ENCODE peak calls at places on chromosomes 3 and 15, in four cellular contexts. C, U, S and M are unnamed samples.

GRCh38 chr15:99409560-99409959 is 156.2 kb upstream of the MEF2A start:
- DNase-seq in U (no peak), S (no peak), C (no peak), M (no peak)

GRCh38 chr3:36774072-36774471 is 9.7 kb upstream of the DCLK3 start:
- DNase-seq in S (peak; percentile 66), C (no peak), U (no peak), M (no peak)

GRCh38 chr3:128317698-128318231 is 148.9 kb downstream of the DNAJB8 start:
- DNase-seq in S (no peak), U (peak; percentile 44), C (peak; percentile 42), M (peak; percentile 11)

GRCh38 chr15:85707519-85708338 is 87.0 kb downstream of the KLHL25 start:
- DNase-seq in S (peak; percentile 51), U (no peak), C (no peak), M (peak; percentile 64)

GRCh38 chr3:9715764-9716437 is 12.3 kb downstream of the CPNE9 start:
- DNase-seq in U (no peak), C (no peak), S (peak; percentile 90), M (peak; percentile 42)

GRCh38 chr3:165835431-165835830 is 1.8 kb downstream of the BCHE start:
- DNase-seq in S (no peak), U (no peak), C (no peak), M (no peak)

GRCh38 chr15:69647160-69647513 is 194.5 kb downstream of the RPLP1 start:
- DNase-seq in U (no peak), C (peak; percentile 28), S (no peak), M (peak; percentile 30)

GRCh38 chr3:33687406-33688010 is 30.5 kb downstream of the CLASP2 start:
- DNase-seq in U (no peak), S (peak; percentile 55), C (no peak), M (no peak)

GRCh38 chr15:87033056-87033455 is 953.4 kb downstream of the AGBL1 start:
- DNase-seq in S (no peak), C (no peak), U (no peak), M (no peak)

GRCh38 chr3:160829486-160830009 is 73.5 kb downstream of the PPM1L start:
- DNase-seq in C (no peak), U (no peak), S (no peak), M (no peak)

GRCh38 chr3:75295013-75295412 is 369.1 kb upstream of the FRG2C start:
- DNase-seq in S (no peak), U (no peak), C (no peak), M (no peak)

GRCh38 chr15:81032818-81033217 is 32.1 kb downstream of the TLNRD1 start:
- DNase-seq in U (no peak), C (no peak), S (no peak), M (no peak)

GRCh38 chr3:128753715-128754114 is 27.7 kb downstream of the RAB7A start:
- DNase-seq in C (no peak), S (no peak), U (no peak), M (no peak)

GRCh38 chr3:64321747-64322146 is 96.5 kb upstream of the PRICKLE2 start:
- DNase-seq in C (peak; percentile 33), U (no peak), S (peak; percentile 85), M (peak; percentile 91)

GRCh38 chr3:151434151-151434890 is 26.5 kb downstream of the IGSF10 start:
- DNase-seq in S (peak; percentile 94), U (no peak), C (no peak), M (no peak)

GRCh38 chr3:65871305-65872141 is 167.2 kb downstream of the MAGI1 start:
- DNase-seq in U (no peak), S (peak; percentile 26), C (no peak), M (no peak)

GRCh38 chr3:65861718-65862117 is 177.0 kb downstream of the MAGI1 start:
- DNase-seq in S (no peak), U (no peak), C (no peak), M (no peak)

GRCh38 chr3:65873028-65873427 is 165.7 kb downstream of the MAGI1 start:
- DNase-seq in C (no peak), S (no peak), U (no peak), M (no peak)

GRCh38 chr3:65864357-65864904 is 174.3 kb downstream of the MAGI1 start:
- DNase-seq in C (no peak), U (no peak), S (no peak), M (no peak)

DNA sequence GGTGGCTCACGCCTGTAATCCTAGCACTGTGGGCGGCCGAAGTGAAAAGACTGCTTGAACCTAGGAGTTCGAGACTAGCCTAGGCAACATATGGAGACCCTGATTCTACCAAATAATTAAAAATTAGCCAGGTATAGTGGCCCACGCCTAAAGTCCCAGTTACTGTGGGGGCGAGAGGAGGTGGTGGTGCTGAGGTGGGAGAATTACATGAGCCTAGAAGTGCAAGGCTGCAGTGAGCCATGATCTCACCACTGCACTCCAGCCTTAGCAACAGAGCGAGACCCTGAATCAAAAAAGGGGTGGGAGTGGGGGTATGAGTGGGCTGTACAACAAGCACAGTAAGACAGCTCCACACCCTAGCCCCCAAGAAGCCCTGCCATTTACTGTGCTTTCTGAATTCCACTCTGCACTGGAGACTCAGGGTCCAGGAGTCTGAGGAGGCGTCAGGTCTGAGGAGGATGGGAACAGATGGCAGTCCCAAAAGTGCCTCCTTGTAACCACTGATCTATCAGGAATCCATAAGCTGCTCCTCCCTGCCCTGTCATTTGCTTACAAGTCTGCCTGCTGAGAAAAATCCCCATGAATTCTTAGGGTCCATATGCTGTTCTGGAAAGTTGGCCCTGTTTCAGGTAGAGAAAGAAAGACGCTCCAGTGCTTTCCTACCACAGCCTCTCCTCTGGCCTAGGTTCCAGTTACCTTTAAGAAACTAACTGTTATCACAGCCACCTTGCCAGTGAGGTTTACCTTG is 171.1 kb downstream of the MAGI1 start:
- DNase-seq in C (no peak), U (no peak), S (no peak), M (no peak)
- H2BK5ac ChIP-seq in C (no peak overlapping the region), U (no peak overlapping the region), S (no peak overlapping the region), M (no peak overlapping the region)

DNA sequence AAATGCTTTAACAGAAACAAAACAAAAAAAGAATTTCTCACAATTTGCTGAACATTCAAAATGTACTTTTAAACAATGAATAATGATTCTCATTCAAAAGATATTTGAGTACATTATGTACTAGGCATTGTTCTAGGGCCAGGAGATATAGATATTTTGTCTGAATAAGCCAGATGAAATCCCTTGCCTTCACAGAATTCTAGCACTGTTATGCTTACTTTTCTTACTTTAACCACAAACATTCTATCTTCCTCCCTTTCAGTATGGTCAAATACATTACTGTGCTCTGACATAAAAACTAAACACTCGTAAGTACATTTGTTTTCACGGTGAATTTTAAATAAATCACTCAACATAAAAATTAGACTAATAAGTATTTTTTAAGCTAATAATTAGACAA is 116.7 kb downstream of the ADAM10 start:
- DNase-seq in C (no peak), S (peak; percentile 46), U (no peak), M (no peak)
- H3K56ac ChIP-seq in C (no peak overlapping the region), S (no peak overlapping the region), U (no peak overlapping the region), M (no peak overlapping the region)

DNA sequence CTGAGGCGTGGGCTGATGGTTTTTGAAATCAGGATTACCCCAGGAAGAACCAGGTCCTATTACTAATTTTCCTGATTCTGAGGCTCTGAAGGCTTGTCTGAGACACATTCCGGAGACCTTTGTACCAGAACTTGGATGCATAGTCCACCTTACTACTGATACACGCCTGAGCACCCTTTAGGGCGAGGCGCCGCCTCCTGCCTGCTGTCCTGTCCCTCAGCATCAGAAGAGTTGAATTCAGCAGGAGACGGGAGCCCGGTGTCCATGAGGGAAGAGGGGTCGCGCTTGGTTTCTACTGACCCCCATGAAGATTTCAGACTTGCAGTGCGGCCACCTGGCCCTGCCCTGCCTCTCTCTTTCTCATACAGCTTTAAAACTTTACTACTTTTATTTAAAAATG is 49.9 kb downstream of the KLF13 start:
- DNase-seq in S (no peak), U (no peak), C (no peak), M (no peak)
- H2BK5ac ChIP-seq in S (no peak overlapping the region), U (no peak overlapping the region), C (no peak overlapping the region), M (no peak overlapping the region)

GRCh38 chr3:138205527-138205926 is 18.4 kb downstream of the ARMC8 start:
- DNase-seq in C (no peak), U (no peak), S (no peak), M (no peak)
- H3K56ac ChIP-seq in C (no peak overlapping the region), U (no peak overlapping the region), S (no peak overlapping the region), M (no peak overlapping the region)

GRCh38 chr3:52444860-52445793 is at the start of gene SEMA3G:
- DNase-seq in S (peak; percentile 34), C (peak; percentile 90), U (peak; percentile 87), M (peak; percentile 89)
- H2BK5ac ChIP-seq in S (no peak within 1 kb of the TSS), C (no peak within 1 kb of the TSS), U (peak within 1 kb of the TSS; percentile 87), M (no peak within 1 kb of the TSS)

DNA sequence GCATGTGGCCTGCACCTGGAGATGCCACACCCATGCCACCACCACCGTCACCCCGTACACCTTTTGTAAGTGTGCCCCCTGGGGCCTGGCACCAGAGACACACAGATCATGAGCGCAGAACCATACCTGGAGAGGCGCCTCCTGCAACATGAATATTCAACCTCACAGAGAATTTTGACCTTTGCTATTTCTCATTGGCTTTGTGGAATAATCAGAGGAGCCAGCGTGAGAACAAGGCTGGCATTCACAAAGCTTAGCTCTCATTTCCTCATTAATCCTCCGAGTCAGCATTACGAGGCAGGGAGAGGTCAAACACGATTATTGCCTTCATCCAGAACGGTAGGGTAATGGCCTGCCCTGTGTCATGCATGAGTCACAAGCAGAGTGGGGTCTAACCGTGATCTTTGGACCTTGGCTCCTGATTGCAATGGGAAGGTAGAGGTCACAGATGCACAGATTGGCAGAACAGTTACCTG is 73.0 kb upstream of the POMGNT2 start:
- DNase-seq in U (no peak), C (no peak), S (peak; percentile 52), M (no peak)
- H3K56ac ChIP-seq in U (no peak overlapping the region), C (no peak overlapping the region), S (no peak overlapping the region), M (no peak overlapping the region)

DNA sequence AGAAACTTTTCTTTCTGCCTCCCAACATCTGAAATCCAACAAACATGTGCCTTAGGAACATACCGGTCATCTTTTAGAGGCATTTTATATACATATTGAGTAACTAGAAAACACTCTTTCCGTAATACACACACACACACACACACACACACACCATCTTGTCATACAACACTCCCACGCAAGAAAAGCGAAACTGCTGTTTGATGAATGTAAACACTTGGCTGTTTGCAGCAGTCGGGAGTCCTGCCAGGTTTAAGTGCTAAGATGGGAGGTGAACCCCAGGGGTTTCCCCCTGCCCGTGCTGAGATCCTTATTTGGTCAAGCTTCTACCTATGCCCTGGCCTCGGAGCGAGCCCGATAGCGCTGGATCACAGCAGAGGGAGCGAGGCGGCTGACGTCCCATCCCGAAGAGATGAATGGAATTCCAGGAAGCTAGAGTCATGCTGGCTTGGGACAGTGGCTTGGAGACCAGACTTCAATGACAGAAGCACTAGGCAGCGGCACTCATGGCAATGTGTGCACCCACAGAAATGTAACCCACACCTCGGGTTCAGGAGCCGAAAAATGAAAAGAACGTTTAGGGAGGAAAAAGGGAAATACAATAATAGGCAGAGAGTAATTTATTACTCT is 1.3 kb upstream of the THBS1 start:
- DNase-seq in U (peak; percentile 78), S (peak; percentile 98), C (peak; percentile 90), M (peak; percentile 96)
- H2BK5ac ChIP-seq in U (peak overlapping the region; percentile 36), S (peak overlapping the region; percentile 98), C (no peak overlapping the region), M (no peak overlapping the region)

DNA sequence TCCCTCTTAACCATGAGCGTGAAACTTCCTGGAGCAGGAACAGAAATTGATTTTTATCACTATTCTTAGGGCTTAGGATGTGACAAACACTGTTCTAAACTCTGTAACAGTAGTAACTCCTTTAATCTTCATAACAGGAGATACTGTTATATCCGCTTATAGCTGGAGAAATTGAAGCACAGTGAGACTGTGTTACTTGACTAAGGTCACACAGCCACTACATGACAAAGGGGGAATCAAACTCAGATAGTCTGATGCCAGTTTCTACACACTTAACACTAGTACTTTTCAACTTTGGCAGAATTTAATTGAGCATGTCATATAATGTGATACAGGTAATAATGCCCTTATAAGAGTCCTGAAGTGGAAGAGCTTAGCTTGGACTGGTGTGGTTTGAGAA is 800 bp upstream of the TARS3 start:
- DNase-seq in S (no peak), U (no peak), C (no peak), M (no peak)
- H3K56ac ChIP-seq in S (no peak overlapping the region), U (no peak overlapping the region), C (no peak overlapping the region), M (no peak overlapping the region)